ENCODE peak calls at places on chromosome 16, in nine cellular contexts. E, G, Y, I, R, U, F, T and L are unnamed samples.

GRCh38 chr16:18803569-18804462 is 2.5 kb upstream of the ARL6IP1 start:
- DNase-seq in E (peak), G (no peak), Y (no peak), I (no peak), R (no peak), U (no peak), F (no peak), T (no peak), L (no peak)

GRCh38 chr16:4358831-4359561 is 7.9 kb upstream of the PAM16 start:
- DNase-seq in E (peak), G (peak), Y (peak), I (peak), R (peak), U (peak), F (peak), T (peak), L (no peak)

GRCh38 chr16:46496701-46497100 is 124.5 kb downstream of the SHCBP1 start:
- DNase-seq in E (no peak), G (no peak), Y (no peak), I (no peak), R (no peak), U (no peak), F (no peak), T (no peak), L (no peak)

GRCh38 chr16:11687606-11688519 is 19.6 kb downstream of the SNN start:
- DNase-seq in E (no peak), G (peak), Y (no peak), I (no peak), R (peak), U (no peak), F (no peak), T (no peak), L (no peak)

GRCh38 chr16:89093602-89094251 is at the start of gene ACSF3:
- DNase-seq in E (peak), G (peak), Y (peak), I (peak), R (peak), U (peak), F (peak), T (peak), L (peak)

GRCh38 chr16:23128056-23128455 is 21.2 kb downstream of the USP31 start:
- DNase-seq in E (no peak), G (no peak), Y (no peak), I (no peak), R (no peak), U (no peak), F (no peak), T (no peak), L (no peak)

GRCh38 chr16:57403965-57404817 is at the start of gene CCL17:
- DNase-seq in E (no peak), G (no peak), Y (no peak), I (no peak), R (no peak), U (no peak), F (no peak), T (no peak), L (no peak)

GRCh38 chr16:12617401-12617819 is 186.3 kb downstream of the CPPED1 start:
- DNase-seq in E (no peak), G (no peak), Y (no peak), I (no peak), R (peak), U (no peak), F (no peak), T (no peak), L (no peak)

GRCh38 chr16:27080870-27081269 is 14.1 kb downstream of the C16orf82 start:
- DNase-seq in E (peak), G (no peak), Y (no peak), I (no peak), R (no peak), U (no peak), F (no peak), T (no peak), L (no peak)

GRCh38 chr16:12238598-12238997 is 262.1 kb downstream of the SNX29 start:
- DNase-seq in E (no peak), G (no peak), Y (no peak), I (no peak), R (no peak), U (no peak), F (no peak), T (no peak), L (no peak)

GRCh38 chr16:85082553-85083050 is 29.7 kb downstream of the CIBAR2 start:
- DNase-seq in E (no peak), G (no peak), Y (no peak), I (no peak), R (no peak), U (no peak), F (no peak), T (no peak), L (peak)

GRCh38 chr16:84421081-84421937 is 53.0 kb downstream of the ATP2C2 start:
- DNase-seq in E (no peak), G (no peak), Y (no peak), I (no peak), R (no peak), U (no peak), F (no peak), T (no peak), L (no peak)

GRCh38 chr16:6153901-6154300 is 1056.3 kb upstream of the EEF2KMT start:
- DNase-seq in E (no peak), G (no peak), Y (no peak), I (no peak), R (no peak), U (no peak), F (no peak), T (no peak), L (no peak)